ENCODE peak calls at places on chromosomes 4 and X, in six cellular contexts. X is NB4; P is T-helper 1 cell; V is fibroblast of the conjunctiva; C is stimulated activated CD4-positive, alpha-beta T cell treated with anti-CD3 and anti-CD28 coated beads, Interleukin-2, amount 100 ng/mL, for 48 hours; T is CD4-positive, alpha-beta T cell. H is an unnamed sample.

GRCh38 chr4:16843831-16844508 is 54.5 kb downstream of the LDB2 start:
- DNase-seq in C (no peak), V (peak; percentile 87), T (no peak), P (no peak), X (no peak), H (peak; percentile 95)

GRCh38 chr4:58149404-58150085 is 1039.4 kb upstream of the IGFBP7 start:
- DNase-seq in T (no peak), C (no peak), V (no peak), X (no peak), P (no peak), H (no peak)

GRCh38 chr4:113708250-113708649 is 53.3 kb downstream of the CAMK2D start:
- DNase-seq in V (no peak), X (no peak), P (no peak), C (no peak), T (no peak), H (no peak)

GRCh38 chrX:138745215-138745614 is 33.7 kb upstream of the FGF13 start:
- DNase-seq in C (peak; percentile 5), P (no peak), X (peak; percentile 52), T (no peak), V (peak; percentile 39), H (peak; percentile 36)

GRCh38 chr4:74223801-74224200 is 65.9 kb downstream of the MTHFD2L start:
- DNase-seq in X (peak; percentile 72), C (no peak), T (no peak), P (no peak), V (peak; percentile 17), H (no peak)

GRCh38 chr4:158863296-158863695 is 94.5 kb downstream of the FNIP2 start:
- DNase-seq in X (no peak), C (no peak), P (no peak), T (no peak), V (no peak), H (no peak)

GRCh38 chr4:56681849-56682175 is 716 bp upstream of the HOPX start:
- DNase-seq in P (no peak), X (no peak), C (no peak), T (no peak), V (no peak), H (no peak)

GRCh38 chr4:6230827-6231662 is 30.7 kb upstream of the JAKMIP1 start:
- DNase-seq in V (no peak), P (no peak), C (no peak), X (no peak), T (no peak), H (no peak)

GRCh38 chrX:38799995-38800394 is 1.3 kb upstream of the MID1IP1 start:
- DNase-seq in X (peak; percentile 61), P (no peak), T (peak; percentile 24), C (no peak), V (no peak), H (no peak)

GRCh38 chrX:77432998-77433397 is 14.2 kb upstream of the FGF16 start:
- DNase-seq in P (no peak), T (no peak), C (no peak), V (no peak), X (no peak), H (no peak)

GRCh38 chr4:152586668-152587067 is 50.8 kb upstream of the FBXW7 start:
- DNase-seq in P (no peak), T (no peak), C (no peak), V (no peak), X (peak; percentile 70), H (peak; percentile 70)

GRCh38 chrX:15468036-15468435 is 25.1 kb downstream of the PIR start:
- DNase-seq in C (no peak), P (no peak), X (peak; percentile 46), V (peak; percentile 49), T (no peak), H (peak; percentile 50)

GRCh38 chrX:120514236-120514635 is 45.1 kb upstream of the LAMP2 start:
- DNase-seq in P (no peak), T (no peak), C (no peak), V (peak; percentile 1), X (peak; percentile 46), H (peak; percentile 16)

GRCh38 chrX:44267116-44267515 is 76.4 kb downstream of the EFHC2 start:
- DNase-seq in T (no peak), V (no peak), X (no peak), P (no peak), C (no peak), H (no peak)

GRCh38 chrX:25006586-25007058 is 9.1 kb downstream of the ARX start:
- DNase-seq in C (no peak), V (no peak), X (no peak), T (no peak), P (no peak), H (no peak)

GRCh38 chrX:30141966-30142365 is 73.4 kb upstream of the MAGEB2 start:
- DNase-seq in P (no peak), V (peak; percentile 12), C (no peak), X (peak; percentile 57), T (no peak), H (peak; percentile 9)

GRCh38 chrX:17859609-17860178 is 1.4 kb downstream of the RAI2 start:
- DNase-seq in T (peak; percentile 15), V (no peak), C (no peak), P (no peak), X (no peak), H (no peak)

GRCh38 chrX:20988804-20989203 is 385.4 kb upstream of the CNKSR2 start:
- DNase-seq in P (no peak), V (no peak), C (no peak), T (no peak), X (no peak), H (no peak)

GRCh38 chr4:6782846-6783110 is 251 bp downstream of the KIAA0232 start:
- DNase-seq in P (no peak), V (no peak), T (no peak), C (no peak), X (no peak), H (no peak)

GRCh38 chr4:94758700-94759399 is 1.1 kb downstream of the BMPR1B start:
- DNase-seq in X (no peak), P (no peak), V (no peak), T (no peak), C (no peak), H (no peak)

GRCh38 chrX:3176439-3176820 is 135.2 kb downstream of the ARSF start:
- DNase-seq in V (no peak), C (no peak), T (no peak), P (no peak), X (no peak), H (no peak)

GRCh38 chrX:19440713-19441112 is 74.6 kb downstream of the MAP3K15 start:
- DNase-seq in C (no peak), T (no peak), X (no peak), V (no peak), P (no peak), H (no peak)